ENCODE peak calls at places on chromosomes 13 and 19, in ten cellular contexts. C is stomach, Y is transverse colon, H is Panc1, R is SK-N-SH, W is breast epithelium, S is HCT116, M is GM12891, V is prostate gland, A is GM23338. G is an unnamed sample.

GRCh38 chr13:66427330-66427990 is 802.7 kb downstream of the PCDH9 start:
- DNase-seq in H (no peak), W (no peak), V (no peak), A (no peak), C (no peak), M (no peak), Y (no peak), R (no peak), S (no peak), G (no peak)

GRCh38 chr19:17775991-17776803 is 18.7 kb upstream of the B3GNT3 start:
- DNase-seq in A (no peak), Y (no peak), W (no peak), S (no peak), M (peak), C (no peak), V (no peak), H (no peak), R (no peak), G (peak)

GRCh38 chr19:47376589-47377144 is 27.6 kb downstream of the DHX34 start:
- DNase-seq in Y (no peak), H (no peak), A (no peak), V (no peak), R (peak), W (no peak), C (no peak), S (no peak), M (no peak), G (no peak)

GRCh38 chr19:27776020-27776419 is 1436.9 kb downstream of the UQCRFS1 start:
- DNase-seq in W (no peak), C (no peak), R (no peak), Y (no peak), A (peak), V (no peak), S (no peak), H (no peak), M (no peak), G (no peak)

GRCh38 chr13:21061077-21061945 is at the start of gene LATS2:
- DNase-seq in M (peak), W (peak), H (peak), V (peak), R (peak), S (peak), C (peak), Y (peak), A (peak), G (peak)

GRCh38 chr13:47484564-47484963 is 516.5 kb downstream of the SUCLA2 start:
- DNase-seq in W (no peak), S (no peak), V (no peak), Y (no peak), C (no peak), R (no peak), M (no peak), H (no peak), A (no peak), G (no peak)

GRCh38 chr19:16626796-16627193 is 1.2 kb downstream of the MED26 start:
- DNase-seq in S (no peak), A (no peak), Y (no peak), C (no peak), V (no peak), M (no peak), R (peak), W (no peak), H (no peak), G (no peak)

GRCh38 chr19:8569066-8569761 is 8.0 kb downstream of the MYO1F start:
- DNase-seq in S (peak), Y (peak), V (no peak), R (no peak), H (no peak), M (peak), A (no peak), C (peak), W (no peak), G (peak)

GRCh38 chr13:37201081-37201480 is 95.6 kb upstream of the CSNK1A1L start:
- DNase-seq in A (no peak), S (no peak), Y (no peak), C (no peak), H (no peak), M (no peak), R (no peak), W (no peak), V (no peak), G (no peak)

GRCh38 chr19:50252111-50252886 is 48.9 kb downstream of the MYH14 start:
- DNase-seq in V (peak), M (no peak), A (peak), Y (peak), R (peak), C (no peak), W (no peak), H (no peak), S (no peak), G (no peak)

GRCh38 chr13:46507978-46508377 is 45.0 kb upstream of the LRCH1 start:
- DNase-seq in W (no peak), A (no peak), C (no peak), Y (no peak), H (no peak), R (no peak), V (no peak), M (no peak), S (no peak), G (no peak)

GRCh38 chr13:21445759-21446158 is 13.3 kb downstream of the ZDHHC20 start:
- DNase-seq in S (no peak), R (no peak), W (no peak), Y (no peak), H (no peak), C (no peak), V (no peak), A (peak), M (no peak), G (no peak)

GRCh38 chr13:20721454-20722357 is 18.2 kb downstream of the IL17D start:
- DNase-seq in Y (peak), H (no peak), W (no peak), C (peak), V (no peak), M (peak), S (no peak), A (peak), R (peak), G (no peak)

GRCh38 chr13:21625366-21625765 is 21.4 kb upstream of the MICU2 start:
- DNase-seq in H (no peak), V (no peak), C (no peak), S (peak), M (no peak), W (no peak), Y (peak), R (peak), A (peak), G (no peak)

GRCh38 chr13:40026174-40026585 is 370.7 kb downstream of the COG6 start:
- DNase-seq in H (no peak), Y (no peak), V (no peak), W (no peak), R (no peak), C (no peak), A (no peak), S (no peak), M (peak), G (peak)

GRCh38 chr19:28980236-28980868 is 232.6 kb downstream of the UQCRFS1 start:
- DNase-seq in C (no peak), Y (no peak), S (no peak), R (no peak), M (no peak), H (no peak), A (peak), V (no peak), W (no peak), G (no peak)

GRCh38 chr13:82717249-82717648 is 1165.0 kb downstream of the SLITRK1 start:
- DNase-seq in V (no peak), M (no peak), S (no peak), H (no peak), C (no peak), R (no peak), W (no peak), A (no peak), Y (no peak), G (no peak)

GRCh38 chr13:100589178-100589725 is 663 bp upstream of the GGACT start:
- DNase-seq in M (no peak), A (no peak), C (no peak), V (no peak), S (no peak), Y (no peak), R (no peak), W (no peak), H (no peak), G (no peak)

GRCh38 chr19:45442927-45443461 is 19.3 kb upstream of the ERCC1 start:
- DNase-seq in A (peak), W (peak), H (no peak), V (no peak), M (no peak), S (no peak), R (peak), C (peak), Y (peak), G (no peak)

GRCh38 chr19:44803442-44804428 is 5.2 kb upstream of the BCAM start:
- DNase-seq in R (peak), S (no peak), A (no peak), W (peak), V (peak), C (no peak), M (no peak), H (no peak), Y (no peak), G (no peak)

GRCh38 chr19:2488405-2488941 is 12.5 kb downstream of the GADD45B start:
- DNase-seq in W (no peak), V (no peak), R (no peak), S (no peak), A (no peak), M (no peak), H (no peak), C (no peak), Y (peak), G (no peak)

GRCh38 chr13:29758591-29759114 is 91.8 kb downstream of the UBL3 start:
- DNase-seq in R (no peak), A (no peak), Y (peak), S (no peak), H (no peak), C (peak), W (no peak), M (no peak), V (no peak), G (peak)

DNA sequence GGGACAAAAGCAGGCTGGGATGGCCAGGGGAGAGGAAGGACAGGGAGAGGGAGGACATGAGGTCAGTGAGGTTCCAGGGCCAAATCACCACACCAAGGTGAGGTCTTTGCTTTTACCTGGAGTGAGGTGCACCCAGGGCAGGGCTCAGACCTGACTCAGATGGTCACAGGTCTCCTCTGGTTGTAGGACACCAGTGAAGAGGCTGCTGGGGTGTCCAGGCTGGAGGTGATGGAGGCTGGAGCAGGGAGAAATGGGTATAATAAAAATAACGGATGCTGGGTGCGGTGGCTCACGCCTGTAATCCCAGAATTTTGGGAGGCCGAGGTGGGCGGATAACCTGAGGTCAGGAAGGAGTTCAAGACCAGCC is 6.9 kb downstream of the GRAMD1A start:
- DNase-seq in H (no peak), A (no peak), W (no peak), R (no peak), S (no peak), C (no peak), V (no peak), Y (no peak), M (no peak), G (no peak)
- TF ChIP-seq POLR2AphosphoS5 in H (no peak), A (no peak), W (no peak), R (no peak), S (no peak), C (no peak), V (no peak), Y (no peak), M (no peak), G (no peak)

GRCh38 chr19:6239871-6240676 is 39.7 kb downstream of the MLLT1 start:
- DNase-seq in V (no peak), R (peak), W (no peak), Y (no peak), C (no peak), H (no peak), S (no peak), A (peak), M (peak), G (no peak)

GRCh38 chr19:6238256-6238642 is 41.5 kb downstream of the MLLT1 start:
- DNase-seq in W (no peak), H (no peak), S (no peak), M (peak), C (no peak), Y (no peak), A (no peak), R (peak), V (no peak), G (peak)

GRCh38 chr19:6238643-6239281 is 41.0 kb downstream of the MLLT1 start:
- DNase-seq in W (peak), S (no peak), H (no peak), A (no peak), R (no peak), M (peak), C (peak), Y (no peak), V (peak), G (peak)

GRCh38 chr19:6241056-6241455 is 38.7 kb downstream of the MLLT1 start:
- DNase-seq in M (no peak), H (no peak), W (no peak), C (no peak), A (no peak), R (peak), Y (no peak), V (no peak), S (no peak), G (no peak)

GRCh38 chr19:6239401-6239844 is 40.4 kb downstream of the MLLT1 start:
- DNase-seq in M (peak), A (no peak), V (no peak), W (peak), H (no peak), R (peak), S (no peak), C (peak), Y (no peak), G (no peak)
- TF ChIP-seq POLR2AphosphoS5 in M (no peak), A (no peak), V (peak), W (no peak), H (no peak), R (no peak), S (no peak), C (no peak), Y (no peak), G (no peak)

DNA sequence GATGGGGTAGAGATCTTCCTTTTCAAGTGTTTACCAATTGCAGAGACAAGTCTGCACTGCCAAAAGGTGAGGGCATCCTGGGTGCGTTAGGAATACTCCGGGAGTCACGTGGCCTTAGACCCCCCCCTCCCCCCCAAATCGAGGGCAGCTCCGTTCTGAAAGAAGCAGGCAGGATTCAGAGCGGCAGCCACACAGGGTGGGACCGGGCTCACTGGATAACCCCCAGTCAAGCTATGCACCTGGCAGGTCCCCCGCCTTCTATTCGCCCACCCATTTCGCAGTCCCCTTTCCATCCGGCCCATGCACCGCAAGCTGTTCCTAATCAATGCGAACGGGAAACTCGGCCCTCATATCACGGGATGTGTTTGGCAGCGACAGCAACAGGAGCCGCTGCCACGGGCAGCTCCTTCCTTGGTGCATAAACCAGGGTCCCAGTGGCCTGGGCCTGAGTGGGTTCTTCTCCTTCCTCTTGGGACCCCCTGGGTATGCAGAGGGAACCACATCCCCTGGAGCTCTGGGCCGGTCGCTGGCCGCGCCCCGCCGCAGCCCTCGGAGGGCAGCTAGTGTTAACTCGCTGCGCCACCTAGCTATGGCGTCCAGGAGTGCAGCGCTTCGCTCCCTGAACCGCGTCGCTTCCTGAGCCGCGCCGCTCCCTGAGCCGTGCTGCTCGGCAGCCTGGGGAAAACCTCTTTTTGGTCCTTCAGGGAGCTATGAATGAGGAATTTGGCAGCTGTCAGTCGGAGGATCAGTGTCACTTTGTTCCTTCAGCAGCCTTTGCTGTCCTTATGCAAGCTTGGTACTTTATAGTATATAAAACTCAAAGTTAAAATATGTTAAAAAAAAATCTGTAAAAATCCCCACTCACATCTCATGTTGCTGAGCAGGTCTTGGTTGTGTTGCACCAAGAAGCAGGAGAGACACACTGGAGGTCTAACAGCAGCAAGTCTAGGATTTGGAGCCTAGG is 41.4 kb downstream of the LYL1 start:
- DNase-seq in V (peak), R (peak), M (peak), A (peak), W (peak), H (peak), C (peak), S (peak), Y (peak), G (peak)
- TF ChIP-seq POLR2AphosphoS5 in V (peak), R (peak), M (no peak), A (no peak), W (peak), H (no peak), C (peak), S (no peak), Y (no peak), G (no peak)

GRCh38 chr19:43524922-43525835 is 1.8 kb downstream of the ETHE1 start:
- DNase-seq in A (peak), M (no peak), Y (peak), H (no peak), C (peak), V (peak), R (no peak), W (peak), S (peak), G (no peak)

GRCh38 chr19:43525836-43526771 is 897 bp downstream of the ETHE1 start:
- DNase-seq in M (no peak), V (peak), Y (peak), H (no peak), C (peak), R (peak), A (peak), S (no peak), W (peak), G (no peak)

GRCh38 chr19:43527860-43528622 is 1.0 kb upstream of the ETHE1 start:
- DNase-seq in V (no peak), M (no peak), S (no peak), H (no peak), A (no peak), Y (peak), W (peak), R (no peak), C (no peak), G (no peak)

GRCh38 chr19:43522929-43523328 is 4.1 kb downstream of the ETHE1 start:
- DNase-seq in H (no peak), V (peak), Y (no peak), C (no peak), A (no peak), W (peak), S (no peak), M (no peak), R (no peak), G (no peak)

GRCh38 chr19:43526884-43527859 is at the start of gene ETHE1:
- DNase-seq in W (peak), H (no peak), C (peak), R (peak), M (peak), A (peak), S (no peak), V (peak), Y (peak), G (peak)
- TF ChIP-seq POLR2AphosphoS5 in W (peak), H (peak), C (peak), R (peak), M (peak), A (peak), S (peak), V (peak), Y (peak), G (peak)

GRCh38 chr19:56814656-56815055 is 25.9 kb downstream of the PEG3 start:
- DNase-seq in S (no peak), C (no peak), Y (no peak), A (no peak), M (no peak), R (no peak), W (no peak), H (no peak), V (no peak), G (no peak)
- TF ChIP-seq POLR2AphosphoS5 in S (no peak), C (no peak), Y (no peak), A (no peak), M (no peak), R (no peak), W (no peak), H (no peak), V (no peak), G (no peak)

DNA sequence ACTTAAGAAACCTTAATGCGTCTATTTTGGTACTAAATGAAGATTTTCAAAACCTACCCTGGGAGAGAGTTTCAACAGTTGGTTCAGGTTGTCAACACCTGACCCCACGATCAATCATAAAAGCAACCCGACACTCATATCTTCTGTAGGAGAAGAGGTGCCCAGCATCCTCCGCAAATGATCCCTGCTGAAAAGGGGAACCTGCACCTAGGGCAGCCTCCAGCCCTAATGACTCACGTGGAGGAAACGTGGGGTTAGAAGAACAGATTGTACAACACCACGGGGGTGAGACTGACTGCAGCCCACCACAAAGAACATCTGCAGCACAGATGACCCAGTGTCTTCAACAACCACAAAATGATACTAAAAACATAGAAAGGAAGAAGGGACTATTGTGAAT is 116.3 kb downstream of the RAB20 start:
- DNase-seq in W (no peak), C (no peak), R (no peak), A (no peak), V (no peak), M (no peak), S (no peak), Y (no peak), H (no peak), G (no peak)
- TF ChIP-seq POLR2AphosphoS5 in W (no peak), C (no peak), R (no peak), A (no peak), V (no peak), M (no peak), S (no peak), Y (no peak), H (no peak), G (no peak)

GRCh38 chr19:35248310-35249145 is at the start of gene LSR:
- DNase-seq in Y (peak), S (peak), V (peak), R (no peak), A (peak), H (peak), M (peak), C (peak), W (peak), G (peak)
- TF ChIP-seq POLR2AphosphoS5 in Y (no peak), S (peak), V (peak), R (no peak), A (peak), H (peak), M (no peak), C (peak), W (peak), G (peak)